ENCODE peak calls at places on chromosomes 12 and 14, in five cellular contexts. Z is gastrocnemius medialis, K is adrenal gland, U is stomach, D is breast epithelium. V is an unnamed sample. For H3K27me3 and H3K36me3, the result is how much of the 10 kb centered on the place peaks cover.

GRCh38 chr12:78226763-78227162 is 396.1 kb downstream of the NAV3 start:
- DNase-seq in Z (no peak), K (no peak), U (no peak), D (no peak), V (no peak)

GRCh38 chr12:32264995-32265394 is 134.4 kb upstream of the FGD4 start:
- DNase-seq in Z (no peak), K (no peak), U (no peak), D (no peak), V (no peak)

GRCh38 chr12:48973992-48974673 is 2.6 kb upstream of the WNT10B start:
- DNase-seq in Z (peak), K (no peak), U (peak), D (no peak), V (peak)

GRCh38 chr14:23481362-23481970 is 12.0 kb downstream of the NGDN start:
- DNase-seq in Z (no peak), K (no peak), U (no peak), D (no peak), V (no peak)

GRCh38 chr12:69701821-69702220 is 2.7 kb upstream of the BEST3 start:
- DNase-seq in Z (no peak), K (no peak), U (no peak), D (no peak), V (no peak)

GRCh38 chr12:26034371-26035142 is 76.1 kb downstream of the RASSF8 start:
- DNase-seq in Z (no peak), K (no peak), U (no peak), D (no peak), V (no peak)

GRCh38 chr12:113889076-113889475 is 77.0 kb downstream of the RBM19 start:
- DNase-seq in Z (no peak), K (no peak), U (no peak), D (peak), V (no peak)

GRCh38 chr12:116959198-116959460 is 48.4 kb downstream of the FBXW8 start:
- DNase-seq in Z (no peak), K (no peak), U (no peak), D (no peak), V (no peak)

GRCh38 chr12:52081263-52081733 is 1.8 kb downstream of the SMIM41 start:
- DNase-seq in Z (peak), K (no peak), U (no peak), D (no peak), V (peak)

GRCh38 chr12:122981036-122981471 is 573 bp downstream of the ARL6IP4 start:
- DNase-seq in Z (no peak), K (peak), U (no peak), D (no peak), V (no peak)

GRCh38 chr12:27524489-27524835 is 456 bp downstream of the PPFIBP1 start:
- DNase-seq in Z (no peak), K (no peak), U (no peak), D (no peak), V (no peak)

DNA sequence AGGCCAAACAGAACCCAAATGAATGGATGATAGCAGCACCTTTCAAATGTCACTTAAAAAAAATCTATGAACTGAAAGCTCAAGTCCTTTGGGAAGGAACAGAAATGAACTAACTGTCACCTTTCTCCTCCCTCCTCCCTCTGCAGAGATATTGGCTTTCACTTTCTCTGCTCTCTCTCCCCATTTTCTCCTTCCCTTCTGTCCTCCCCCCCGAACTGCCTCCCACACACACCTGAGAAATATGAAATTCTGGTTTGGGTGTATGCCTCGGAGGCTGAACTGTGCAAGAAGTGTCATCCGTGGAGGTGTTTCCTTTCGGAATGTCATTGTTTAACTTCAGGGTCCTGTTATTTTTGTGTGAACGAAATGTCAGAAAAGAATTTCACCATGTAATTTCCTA is 87.8 kb downstream of the NEDD1 start:
- DNase-seq in Z (no peak), K (no peak), U (no peak), D (peak), V (no peak)
- H3K27me3 ChIP-seq in Z (under half), K (under half), U (under half), D (under half), V (under half)

GRCh38 chr14:21241218-21241819 is 27.9 kb downstream of the HNRNPC start:
- DNase-seq in Z (no peak), K (no peak), U (no peak), D (no peak), V (no peak)

GRCh38 chr14:21248739-21249411 is 20.4 kb downstream of the HNRNPC start:
- DNase-seq in Z (no peak), K (no peak), U (no peak), D (no peak), V (no peak)

GRCh38 chr14:21248338-21248737 is 20.9 kb downstream of the HNRNPC start:
- DNase-seq in Z (no peak), K (no peak), U (no peak), D (no peak), V (no peak)

GRCh38 chr14:21244546-21244945 is 24.7 kb downstream of the HNRNPC start:
- DNase-seq in Z (no peak), K (no peak), U (no peak), D (no peak), V (no peak)

DNA sequence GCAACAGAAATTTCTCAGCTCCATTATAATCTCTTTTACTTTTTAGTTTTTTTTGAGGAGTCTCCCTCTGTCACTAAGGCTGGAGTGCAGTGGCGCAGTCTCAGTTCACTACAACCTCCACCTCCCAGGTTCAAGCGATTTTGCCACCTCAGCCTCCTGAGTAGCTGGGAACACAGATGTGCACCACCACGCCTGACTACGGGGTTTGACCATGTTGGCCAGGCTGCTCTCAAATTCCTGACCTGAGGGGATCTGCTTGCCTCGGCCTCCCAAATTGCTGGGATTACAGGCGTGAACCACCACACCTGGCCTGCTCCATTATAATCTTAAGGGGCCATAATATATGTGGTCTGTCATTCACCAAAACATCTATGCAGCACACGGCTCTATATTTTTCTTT is 23.4 kb downstream of the HNRNPC start:
- DNase-seq in Z (no peak), K (no peak), U (no peak), D (no peak), V (no peak)
- H3K36me3 ChIP-seq in Z (under half), K (under half), U (under half), D (under half), V (under half)

GRCh38 chr12:117968826-117969659 is at the start of gene KSR2:
- DNase-seq in Z (no peak), K (peak), U (peak), D (peak), V (peak)
- TF ChIP-seq POLR2A in Z (no peak), K (peak), U (no peak), D (no peak), V (peak)

DNA sequence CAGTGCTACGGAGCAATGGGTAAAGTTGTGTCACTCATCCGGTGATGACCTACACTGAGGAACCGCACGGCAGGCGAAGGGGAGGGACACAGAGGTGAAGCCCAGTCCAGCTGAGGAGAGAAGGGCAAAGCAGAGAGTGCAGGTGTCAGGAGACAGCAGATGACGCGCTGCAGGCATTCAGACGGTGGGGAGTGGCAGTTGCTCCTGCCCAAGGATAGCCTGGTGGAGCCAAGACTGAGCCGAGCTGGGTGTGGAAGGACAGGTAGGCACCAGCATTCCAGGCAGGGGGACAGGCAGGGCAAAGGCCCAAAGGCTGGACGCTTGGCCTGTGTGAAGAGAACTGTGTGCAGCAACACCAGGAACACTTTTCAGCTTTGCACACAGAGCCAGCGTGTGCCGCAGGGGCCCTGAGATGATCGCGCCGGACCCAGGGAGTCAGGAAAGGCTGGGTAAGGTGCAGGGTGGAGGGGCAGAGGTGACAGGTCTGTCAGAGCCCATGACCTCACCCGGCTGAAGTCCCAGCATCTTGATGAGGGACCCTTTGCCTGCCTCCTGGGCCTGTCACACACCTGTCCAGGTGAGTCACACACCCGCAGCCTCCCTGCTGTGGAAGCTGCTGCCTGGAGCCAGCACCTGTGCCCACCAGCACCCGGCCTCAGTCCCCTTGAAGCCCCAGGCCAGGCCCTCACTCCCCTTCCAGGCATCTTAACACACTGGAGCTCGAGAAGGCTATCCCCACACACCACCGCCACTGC is 48.4 kb downstream of the TSPAN11 start:
- DNase-seq in Z (no peak), K (no peak), U (no peak), D (no peak), V (no peak)
- H3K27me3 ChIP-seq in Z (under half), K (under half), U (under half), D (under half), V (under half)

GRCh38 chr12:57813971-57814771 is 4.4 kb downstream of the AVIL start:
- DNase-seq in Z (no peak), K (no peak), U (no peak), D (no peak), V (peak)
- H3K36me3 ChIP-seq in Z (under half), K (under half), U (under half), D (under half), V (under half)

GRCh38 chr12:22287056-22287455 is 47.5 kb downstream of the ST8SIA1 start:
- DNase-seq in Z (no peak), K (no peak), U (no peak), D (no peak), V (no peak)

GRCh38 chr12:22287776-22288621 is 46.5 kb downstream of the ST8SIA1 start:
- DNase-seq in Z (no peak), K (no peak), U (no peak), D (no peak), V (no peak)

GRCh38 chr12:22286569-22286968 is 47.9 kb downstream of the ST8SIA1 start:
- DNase-seq in Z (no peak), K (no peak), U (no peak), D (no peak), V (no peak)

GRCh38 chr12:22284871-22285270 is 49.6 kb downstream of the ST8SIA1 start:
- DNase-seq in Z (no peak), K (no peak), U (no peak), D (no peak), V (no peak)

DNA sequence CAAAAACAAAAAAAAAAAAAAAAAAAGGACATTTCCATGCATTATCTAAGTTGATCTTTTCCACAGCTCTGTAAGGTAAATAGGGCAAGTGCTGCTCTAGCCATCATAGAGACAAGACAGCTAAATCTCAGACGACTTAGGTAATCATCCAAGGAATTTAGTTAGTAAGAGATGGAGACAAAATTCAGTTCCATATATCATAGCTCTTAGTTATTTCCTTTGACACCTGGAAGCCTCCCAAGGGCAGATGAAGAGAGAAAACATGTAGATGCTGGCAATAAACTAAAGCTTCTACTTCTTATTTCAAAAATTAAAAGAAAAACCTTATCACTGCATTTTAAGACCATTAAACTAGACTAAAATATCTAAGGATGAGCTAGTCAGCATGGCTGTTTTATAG is 48.6 kb downstream of the ST8SIA1 start:
- DNase-seq in Z (no peak), K (no peak), U (no peak), D (no peak), V (no peak)
- TF ChIP-seq POLR2A in Z (no peak), K (no peak), U (no peak), D (no peak), V (no peak)

DNA sequence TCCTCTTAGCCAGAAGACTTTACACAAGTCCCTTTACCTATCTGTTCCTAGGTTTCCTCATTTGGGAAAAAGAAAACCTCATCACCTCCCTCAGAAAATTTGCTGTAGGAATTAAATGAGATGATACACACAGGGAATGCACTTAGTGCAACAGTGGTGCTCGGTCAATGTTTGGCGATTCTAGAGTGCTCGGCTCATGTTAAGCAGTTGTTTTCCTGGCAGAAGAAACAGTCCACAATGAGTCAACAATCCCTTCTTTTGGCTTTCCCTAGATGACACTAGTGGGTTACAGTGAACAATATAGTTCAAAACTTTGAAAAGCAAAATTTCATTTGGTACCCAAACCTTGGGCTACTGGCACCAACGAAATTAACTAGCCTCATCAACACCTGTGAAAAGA is 3.9 kb upstream of the TMEM233 start:
- DNase-seq in Z (no peak), K (no peak), U (no peak), D (no peak), V (no peak)
- H3K27me3 ChIP-seq in Z (under half), K (under half), U (under half), D (under half), V (under half)

GRCh38 chr14:68921049-68921448 is 58.1 kb downstream of the ACTN1 start:
- DNase-seq in Z (no peak), K (no peak), U (no peak), D (no peak), V (no peak)
- H3K36me3 ChIP-seq in Z (under half), K (half or more), U (under half), D (under half), V (under half)

V was measured in thyroid gland.